ENCODE peak calls at places on chromosomes 2 and 18, in nine cellular contexts. One of them, this sample, is unnamed. For H3K9me3 and H3K4me1, the result is how much of the 10 kb centered on the place peaks cover.

GRCh38 chr2:113173563-113174368 is at the start of gene PSD4:
- DNase-seq in adrenal gland: no peak
- DNase-seq in mammary epithelial cell: no peak
- DNase-seq in CD8-positive, alpha-beta T cell: peak
- DNase-seq in sigmoid colon: no peak
- DNase-seq in lower lobe of right lung: peak
- DNase-seq in uterus: no peak
- DNase-seq in tibial nerve: no peak
- DNase-seq in A549: no peak
- DNase-seq in this sample: no peak

GRCh38 chr2:238947243-238947760 is 99.4 kb downstream of the TWIST2 start:
- DNase-seq in lower lobe of right lung: no peak
- DNase-seq in CD8-positive, alpha-beta T cell: no peak
- DNase-seq in uterus: peak
- DNase-seq in sigmoid colon: peak
- DNase-seq in adrenal gland: no peak
- DNase-seq in tibial nerve: no peak
- DNase-seq in mammary epithelial cell: no peak
- DNase-seq in A549: no peak
- DNase-seq in this sample: peak

GRCh38 chr2:191626497-191627151 is 51.3 kb upstream of the NABP1 start:
- DNase-seq in adrenal gland: no peak
- DNase-seq in sigmoid colon: no peak
- DNase-seq in tibial nerve: no peak
- DNase-seq in uterus: no peak
- DNase-seq in lower lobe of right lung: no peak
- DNase-seq in mammary epithelial cell: peak
- DNase-seq in CD8-positive, alpha-beta T cell: no peak
- DNase-seq in A549: peak
- DNase-seq in this sample: no peak

GRCh38 chr2:138948070-138948539 is 167.9 kb upstream of the NXPH2 start:
- DNase-seq in tibial nerve: peak
- DNase-seq in sigmoid colon: no peak
- DNase-seq in adrenal gland: peak
- DNase-seq in mammary epithelial cell: peak
- DNase-seq in A549: peak
- DNase-seq in uterus: no peak
- DNase-seq in CD8-positive, alpha-beta T cell: no peak
- DNase-seq in lower lobe of right lung: no peak
- DNase-seq in this sample: no peak

GRCh38 chr2:219119422-219120043 is 41.1 kb downstream of the NHEJ1 start:
- DNase-seq in uterus: peak
- DNase-seq in CD8-positive, alpha-beta T cell: peak
- DNase-seq in mammary epithelial cell: peak
- DNase-seq in lower lobe of right lung: peak
- DNase-seq in sigmoid colon: no peak
- DNase-seq in adrenal gland: peak
- DNase-seq in tibial nerve: peak
- DNase-seq in A549: peak
- DNase-seq in this sample: peak

GRCh38 chr18:13555192-13555591 is 171.2 kb downstream of the FAM210A start:
- DNase-seq in tibial nerve: no peak
- DNase-seq in A549: no peak
- DNase-seq in uterus: no peak
- DNase-seq in mammary epithelial cell: no peak
- DNase-seq in adrenal gland: no peak
- DNase-seq in CD8-positive, alpha-beta T cell: no peak
- DNase-seq in sigmoid colon: no peak
- DNase-seq in lower lobe of right lung: no peak
- DNase-seq in this sample: no peak

GRCh38 chr2:8456149-8457091 is 225.4 kb upstream of the ID2 start:
- DNase-seq in lower lobe of right lung: no peak
- DNase-seq in sigmoid colon: peak
- DNase-seq in uterus: no peak
- DNase-seq in A549: no peak
- DNase-seq in mammary epithelial cell: no peak
- DNase-seq in tibial nerve: no peak
- DNase-seq in CD8-positive, alpha-beta T cell: peak
- DNase-seq in adrenal gland: no peak
- DNase-seq in this sample: no peak

GRCh38 chr2:20150110-20150706 is 74.7 kb downstream of the SDC1 start:
- DNase-seq in lower lobe of right lung: no peak
- DNase-seq in adrenal gland: no peak
- DNase-seq in A549: no peak
- DNase-seq in uterus: no peak
- DNase-seq in CD8-positive, alpha-beta T cell: no peak
- DNase-seq in sigmoid colon: no peak
- DNase-seq in mammary epithelial cell: no peak
- DNase-seq in tibial nerve: no peak
- DNase-seq in this sample: no peak

GRCh38 chr2:50791271-50791670 is 240.7 kb downstream of the NRXN1 start:
- DNase-seq in mammary epithelial cell: no peak
- DNase-seq in uterus: no peak
- DNase-seq in sigmoid colon: no peak
- DNase-seq in lower lobe of right lung: no peak
- DNase-seq in A549: no peak
- DNase-seq in CD8-positive, alpha-beta T cell: no peak
- DNase-seq in adrenal gland: no peak
- DNase-seq in tibial nerve: no peak
- DNase-seq in this sample: no peak

GRCh38 chr2:10414000-10414451 is 34.1 kb downstream of the ODC1 start:
- DNase-seq in lower lobe of right lung: no peak
- DNase-seq in tibial nerve: no peak
- DNase-seq in adrenal gland: no peak
- DNase-seq in uterus: no peak
- DNase-seq in sigmoid colon: no peak
- DNase-seq in CD8-positive, alpha-beta T cell: no peak
- DNase-seq in mammary epithelial cell: peak
- DNase-seq in A549: no peak
- DNase-seq in this sample: no peak

GRCh38 chr2:37652199-37652640 is 19.2 kb downstream of the CDC42EP3 start:
- DNase-seq in uterus: peak
- DNase-seq in adrenal gland: no peak
- DNase-seq in mammary epithelial cell: peak
- DNase-seq in tibial nerve: no peak
- DNase-seq in CD8-positive, alpha-beta T cell: no peak
- DNase-seq in sigmoid colon: no peak
- DNase-seq in lower lobe of right lung: peak
- DNase-seq in A549: peak
- DNase-seq in this sample: no peak

DNA sequence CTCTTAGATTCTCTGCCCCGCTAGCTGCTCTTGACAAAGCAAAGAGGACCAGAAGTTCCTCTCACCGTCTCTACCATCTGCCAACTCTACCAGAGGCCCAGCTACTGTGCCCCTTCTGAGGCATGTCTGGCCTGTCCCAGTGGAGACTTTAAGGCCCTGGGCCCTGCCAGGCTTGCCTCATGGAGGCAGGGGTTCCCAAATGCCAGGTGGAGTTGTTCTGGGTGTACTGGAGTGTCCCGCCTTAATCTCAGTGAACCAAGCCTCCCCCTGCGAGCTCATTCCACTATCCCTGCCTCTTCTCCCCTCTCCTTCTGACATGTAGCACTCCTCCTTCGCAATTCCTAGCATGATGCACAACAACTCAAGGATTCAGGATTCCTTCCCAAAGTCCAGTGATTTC is 2.3 kb downstream of the HOXD12 start:
- DNase-seq in uterus: no peak
- DNase-seq in sigmoid colon: no peak
- DNase-seq in lower lobe of right lung: no peak
- DNase-seq in CD8-positive, alpha-beta T cell: no peak
- DNase-seq in A549: no peak
- DNase-seq in adrenal gland: no peak
- DNase-seq in tibial nerve: no peak
- DNase-seq in mammary epithelial cell: no peak
- DNase-seq in this sample: no peak
- H3K9me3 ChIP-seq in uterus: under half
- H3K9me3 ChIP-seq in sigmoid colon: under half
- H3K9me3 ChIP-seq in lower lobe of right lung: under half
- H3K9me3 ChIP-seq in CD8-positive, alpha-beta T cell: under half
- H3K9me3 ChIP-seq in A549: under half
- H3K9me3 ChIP-seq in adrenal gland: under half
- H3K9me3 ChIP-seq in tibial nerve: under half
- H3K9me3 ChIP-seq in mammary epithelial cell: under half
- H3K9me3 ChIP-seq in this sample: under half

GRCh38 chr2:5932556-5933469 is 240.6 kb downstream of the SOX11 start:
- DNase-seq in CD8-positive, alpha-beta T cell: no peak
- DNase-seq in adrenal gland: no peak
- DNase-seq in A549: no peak
- DNase-seq in lower lobe of right lung: no peak
- DNase-seq in tibial nerve: no peak
- DNase-seq in uterus: no peak
- DNase-seq in sigmoid colon: no peak
- DNase-seq in mammary epithelial cell: no peak
- DNase-seq in this sample: no peak
- TF ChIP-seq CTCF in CD8-positive, alpha-beta T cell: no peak
- TF ChIP-seq CTCF in adrenal gland: no peak
- TF ChIP-seq CTCF in A549: no peak
- TF ChIP-seq CTCF in lower lobe of right lung: no peak
- TF ChIP-seq CTCF in tibial nerve: no peak
- TF ChIP-seq CTCF in uterus: no peak
- TF ChIP-seq CTCF in sigmoid colon: no peak
- TF ChIP-seq CTCF in mammary epithelial cell: no peak
- TF ChIP-seq CTCF in this sample: no peak

GRCh38 chr2:203061346-203061745 is 46.7 kb downstream of the NBEAL1 start:
- DNase-seq in adrenal gland: no peak
- DNase-seq in uterus: no peak
- DNase-seq in tibial nerve: no peak
- DNase-seq in CD8-positive, alpha-beta T cell: no peak
- DNase-seq in sigmoid colon: no peak
- DNase-seq in lower lobe of right lung: no peak
- DNase-seq in A549: peak
- DNase-seq in mammary epithelial cell: no peak
- DNase-seq in this sample: no peak
- H3K4me1 ChIP-seq in adrenal gland: under half
- H3K4me1 ChIP-seq in uterus: under half
- H3K4me1 ChIP-seq in tibial nerve: under half
- H3K4me1 ChIP-seq in CD8-positive, alpha-beta T cell: under half
- H3K4me1 ChIP-seq in sigmoid colon: under half
- H3K4me1 ChIP-seq in lower lobe of right lung: under half
- H3K4me1 ChIP-seq in A549: under half
- H3K4me1 ChIP-seq in mammary epithelial cell: under half
- H3K4me1 ChIP-seq in this sample: under half

GRCh38 chr2:123808243-123808642 is 216.8 kb upstream of the CNTNAP5 start:
- DNase-seq in CD8-positive, alpha-beta T cell: no peak
- DNase-seq in lower lobe of right lung: no peak
- DNase-seq in uterus: no peak
- DNase-seq in adrenal gland: no peak
- DNase-seq in tibial nerve: no peak
- DNase-seq in sigmoid colon: no peak
- DNase-seq in A549: no peak
- DNase-seq in mammary epithelial cell: no peak
- DNase-seq in this sample: no peak
- H3K9me3 ChIP-seq in CD8-positive, alpha-beta T cell: under half
- H3K9me3 ChIP-seq in lower lobe of right lung: under half
- H3K9me3 ChIP-seq in uterus: under half
- H3K9me3 ChIP-seq in adrenal gland: under half
- H3K9me3 ChIP-seq in tibial nerve: under half
- H3K9me3 ChIP-seq in sigmoid colon: under half
- H3K9me3 ChIP-seq in A549: under half
- H3K9me3 ChIP-seq in mammary epithelial cell: under half
- H3K9me3 ChIP-seq in this sample: under half

GRCh38 chr2:75134802-75135201 is 64.5 kb downstream of the TACR1 start:
- DNase-seq in mammary epithelial cell: no peak
- DNase-seq in uterus: no peak
- DNase-seq in lower lobe of right lung: no peak
- DNase-seq in sigmoid colon: no peak
- DNase-seq in adrenal gland: no peak
- DNase-seq in tibial nerve: no peak
- DNase-seq in A549: no peak
- DNase-seq in CD8-positive, alpha-beta T cell: no peak
- DNase-seq in this sample: no peak

GRCh38 chr2:75136001-75136400 is 63.3 kb downstream of the TACR1 start:
- DNase-seq in CD8-positive, alpha-beta T cell: no peak
- DNase-seq in mammary epithelial cell: no peak
- DNase-seq in A549: no peak
- DNase-seq in adrenal gland: peak
- DNase-seq in tibial nerve: no peak
- DNase-seq in uterus: peak
- DNase-seq in lower lobe of right lung: no peak
- DNase-seq in sigmoid colon: no peak
- DNase-seq in this sample: no peak

GRCh38 chr2:75133621-75134020 is 65.7 kb downstream of the TACR1 start:
- DNase-seq in CD8-positive, alpha-beta T cell: no peak
- DNase-seq in tibial nerve: no peak
- DNase-seq in A549: no peak
- DNase-seq in sigmoid colon: no peak
- DNase-seq in adrenal gland: no peak
- DNase-seq in lower lobe of right lung: no peak
- DNase-seq in mammary epithelial cell: no peak
- DNase-seq in uterus: no peak
- DNase-seq in this sample: no peak

GRCh38 chr2:75130171-75130570 is 69.1 kb downstream of the TACR1 start:
- DNase-seq in mammary epithelial cell: no peak
- DNase-seq in tibial nerve: no peak
- DNase-seq in adrenal gland: no peak
- DNase-seq in lower lobe of right lung: no peak
- DNase-seq in A549: peak
- DNase-seq in uterus: no peak
- DNase-seq in CD8-positive, alpha-beta T cell: no peak
- DNase-seq in sigmoid colon: no peak
- DNase-seq in this sample: no peak
- TF ChIP-seq CTCF in mammary epithelial cell: no peak
- TF ChIP-seq CTCF in tibial nerve: no peak
- TF ChIP-seq CTCF in adrenal gland: no peak
- TF ChIP-seq CTCF in lower lobe of right lung: peak
- TF ChIP-seq CTCF in A549: peak
- TF ChIP-seq CTCF in uterus: no peak
- TF ChIP-seq CTCF in CD8-positive, alpha-beta T cell: no peak
- TF ChIP-seq CTCF in sigmoid colon: no peak
- TF ChIP-seq CTCF in this sample: no peak

GRCh38 chr2:43075054-43075593 is 151.3 kb downstream of the ZFP36L2 start:
- DNase-seq in A549: peak
- DNase-seq in sigmoid colon: peak
- DNase-seq in adrenal gland: peak
- DNase-seq in mammary epithelial cell: peak
- DNase-seq in CD8-positive, alpha-beta T cell: no peak
- DNase-seq in tibial nerve: peak
- DNase-seq in uterus: peak
- DNase-seq in lower lobe of right lung: no peak
- DNase-seq in this sample: peak
- H3K4me1 ChIP-seq in A549: under half
- H3K4me1 ChIP-seq in sigmoid colon: under half
- H3K4me1 ChIP-seq in adrenal gland: under half
- H3K4me1 ChIP-seq in mammary epithelial cell: under half
- H3K4me1 ChIP-seq in CD8-positive, alpha-beta T cell: under half
- H3K4me1 ChIP-seq in tibial nerve: half or more
- H3K4me1 ChIP-seq in uterus: under half
- H3K4me1 ChIP-seq in lower lobe of right lung: under half
- H3K4me1 ChIP-seq in this sample: under half

DNA sequence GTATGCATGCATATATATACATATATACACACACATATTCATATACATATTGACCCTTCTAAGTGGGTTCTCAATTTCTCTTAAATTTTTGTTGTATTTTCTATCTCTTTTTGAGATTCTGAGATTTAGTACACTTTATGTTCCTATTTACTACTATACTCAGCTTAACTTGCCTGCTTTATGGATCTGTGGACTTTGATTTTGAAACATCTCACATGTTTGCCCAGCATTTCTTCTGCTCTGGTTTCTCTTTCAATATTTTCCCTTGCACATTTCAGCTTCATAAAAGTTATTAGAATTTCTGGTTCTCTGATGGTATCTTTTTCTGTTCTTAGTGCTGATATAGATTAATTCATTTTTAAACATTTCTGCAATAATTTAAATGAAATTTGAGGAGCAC is 380.6 kb downstream of the SPAG16 start:
- DNase-seq in CD8-positive, alpha-beta T cell: no peak
- DNase-seq in mammary epithelial cell: no peak
- DNase-seq in adrenal gland: no peak
- DNase-seq in A549: no peak
- DNase-seq in sigmoid colon: no peak
- DNase-seq in uterus: no peak
- DNase-seq in lower lobe of right lung: no peak
- DNase-seq in tibial nerve: no peak
- DNase-seq in this sample: no peak
- H3K9me3 ChIP-seq in CD8-positive, alpha-beta T cell: under half
- H3K9me3 ChIP-seq in mammary epithelial cell: under half
- H3K9me3 ChIP-seq in adrenal gland: under half
- H3K9me3 ChIP-seq in A549: under half
- H3K9me3 ChIP-seq in sigmoid colon: under half
- H3K9me3 ChIP-seq in uterus: under half
- H3K9me3 ChIP-seq in lower lobe of right lung: under half
- H3K9me3 ChIP-seq in tibial nerve: under half
- H3K9me3 ChIP-seq in this sample: under half